ENCODE peak calls at places on chromosomes 13 and 19, in seven cellular contexts. T, U, H, Z, G, N and Y are unnamed samples.

GRCh38 chr13:30192320-30193093 is 114.8 kb downstream of the KATNAL1 start:
- DNase-seq in Z (no peak), G (no peak), N (no peak), H (peak; percentile 6), U (no peak), T (no peak), Y (no peak)

GRCh38 chr13:108777421-108778420 is 148.3 kb downstream of the MYO16 start:
- DNase-seq in T (peak; percentile 23), U (no peak), H (peak; percentile 6), G (peak; percentile 51), N (peak; percentile 40), Z (peak; percentile 99), Y (peak; percentile 81)

GRCh38 chr19:15529774-15530372 is 21.5 kb downstream of the CYP4F22 start:
- DNase-seq in Z (no peak), H (peak; percentile 8), T (no peak), N (no peak), U (no peak), G (no peak), Y (no peak)

GRCh38 chr19:7722231-7722651 is 9.7 kb downstream of the CLEC4G start:
- DNase-seq in Z (no peak), G (no peak), U (no peak), H (no peak), T (no peak), N (no peak), Y (no peak)

GRCh38 chr19:16976471-16976870 is 50.1 kb downstream of the CPAMD8 start:
- DNase-seq in G (no peak), N (no peak), U (no peak), Z (no peak), T (no peak), H (no peak), Y (no peak)

GRCh38 chr13:36163809-36164308 is 32.7 kb upstream of the DCLK1 start:
- DNase-seq in T (no peak), Z (no peak), N (no peak), U (no peak), G (no peak), H (no peak), Y (peak; percentile 87)

GRCh38 chr19:31135841-31136240 is 213.4 kb downstream of the TSHZ3 start:
- DNase-seq in Z (no peak), U (no peak), N (peak; percentile 63), T (no peak), G (no peak), H (no peak), Y (peak; percentile 56)

GRCh38 chr19:45547965-45548609 is 36.5 kb downstream of the OPA3 start:
- DNase-seq in U (no peak), H (peak; percentile 41), T (no peak), N (peak; percentile 28), Z (peak; percentile 51), G (peak; percentile 44), Y (peak; percentile 18)

GRCh38 chr19:28492201-28492600 is 720.8 kb downstream of the UQCRFS1 start:
- DNase-seq in Z (no peak), H (no peak), T (no peak), G (no peak), U (no peak), N (no peak), Y (no peak)

GRCh38 chr19:16886305-16886880 is 2.4 kb upstream of the F2RL3 start:
- DNase-seq in Z (no peak), H (peak; percentile 95), T (no peak), U (no peak), N (peak; percentile 100), G (no peak), Y (peak; percentile 46)

GRCh38 chr13:76885203-76886004 is 801 bp downstream of the KCTD12 start:
- DNase-seq in N (peak; percentile 82), G (peak; percentile 65), U (peak; percentile 75), H (peak; percentile 64), T (peak; percentile 48), Z (peak; percentile 79), Y (peak; percentile 61)

GRCh38 chr13:24270639-24271131 is 38.7 kb upstream of the C1QTNF9 start:
- DNase-seq in T (no peak), G (no peak), U (no peak), N (peak; percentile 73), Z (peak; percentile 14), H (peak; percentile 43), Y (peak; percentile 47)

GRCh38 chr13:75385708-75386083 is 96.3 kb downstream of the TBC1D4 start:
- DNase-seq in G (no peak), T (no peak), N (no peak), U (no peak), H (no peak), Z (no peak), Y (no peak)

GRCh38 chr13:75384881-75385707 is 96.9 kb downstream of the TBC1D4 start:
- DNase-seq in Z (no peak), G (no peak), N (no peak), T (no peak), U (no peak), H (no peak), Y (no peak)

GRCh38 chr13:75378301-75378700 is 103.7 kb downstream of the TBC1D4 start:
- DNase-seq in Z (no peak), T (no peak), U (no peak), G (no peak), H (no peak), N (no peak), Y (no peak)

GRCh38 chr13:75383064-75383715 is 98.8 kb downstream of the TBC1D4 start:
- DNase-seq in U (no peak), N (no peak), T (no peak), H (no peak), G (no peak), Z (no peak), Y (no peak)
- H2BK5ac ChIP-seq in U (no peak overlapping the region), N (no peak overlapping the region), T (no peak overlapping the region), H (no peak overlapping the region), G (no peak overlapping the region), Z (no peak overlapping the region), Y (no peak overlapping the region)

DNA sequence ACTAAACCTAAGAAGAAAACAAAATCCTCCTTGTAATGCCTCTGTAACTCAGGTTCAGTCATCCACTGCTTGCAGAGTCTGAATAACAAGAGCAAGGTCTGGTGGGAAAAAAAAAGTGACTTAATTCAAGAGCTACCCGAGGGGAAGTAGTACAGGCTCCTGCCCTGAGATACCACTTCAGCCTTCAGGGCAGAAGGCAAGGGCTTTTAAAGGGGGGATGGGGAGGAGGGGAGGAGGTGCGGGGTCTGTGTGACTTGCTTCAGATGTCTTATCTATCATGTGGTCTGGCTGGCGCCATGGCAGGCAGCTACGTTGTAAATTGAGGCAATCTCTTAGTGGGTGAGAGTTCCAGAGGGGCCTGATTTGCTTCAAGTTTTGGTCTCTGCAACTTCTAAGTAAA is 66.7 kb downstream of the LRRC63 start:
- DNase-seq in H (no peak), U (no peak), N (no peak), T (no peak), G (peak; percentile 47), Z (peak; percentile 97), Y (no peak)
- H2BK5ac ChIP-seq in H (no peak overlapping the region), U (no peak overlapping the region), N (no peak overlapping the region), T (no peak overlapping the region), G (no peak overlapping the region), Z (no peak overlapping the region), Y (no peak overlapping the region)

GRCh38 chr13:66410314-66410713 is 819.8 kb downstream of the PCDH9 start:
- DNase-seq in U (no peak), G (no peak), Z (no peak), T (no peak), N (peak; percentile 5), H (no peak), Y (no peak)
- H2BK5ac ChIP-seq in U (no peak overlapping the region), G (no peak overlapping the region), Z (no peak overlapping the region), T (no peak overlapping the region), N (no peak overlapping the region), H (no peak overlapping the region), Y (no peak overlapping the region)

GRCh38 chr13:34208326-34208725 is 390.4 kb downstream of the RFC3 start:
- DNase-seq in G (no peak), N (peak; percentile 35), Z (no peak), H (no peak), T (no peak), U (no peak), Y (peak; percentile 21)
- H2BK5ac ChIP-seq in G (no peak overlapping the region), N (peak overlapping the region; percentile 40), Z (no peak overlapping the region), H (no peak overlapping the region), T (no peak overlapping the region), U (no peak overlapping the region), Y (no peak overlapping the region)

GRCh38 chr19:10961073-10961762 is 388 bp downstream of the SMARCA4 start:
- DNase-seq in G (peak; percentile 57), T (peak; percentile 53), Z (peak; percentile 52), U (peak; percentile 60), N (no peak), H (peak; percentile 31), Y (no peak)

GRCh38 chr19:10961763-10962536 is 1.1 kb downstream of the SMARCA4 start:
- DNase-seq in U (no peak), N (peak; percentile 43), Z (peak; percentile 37), G (no peak), T (peak; percentile 35), H (peak; percentile 39), Y (peak; percentile 12)

GRCh38 chr19:10964903-10965302 is 4.1 kb downstream of the SMARCA4 start:
- DNase-seq in H (no peak), G (no peak), N (no peak), U (no peak), Z (no peak), T (no peak), Y (no peak)

GRCh38 chr19:10963865-10964264 is 3.0 kb downstream of the SMARCA4 start:
- DNase-seq in Z (no peak), G (no peak), U (no peak), N (no peak), T (no peak), H (no peak), Y (no peak)

GRCh38 chr19:10962863-10963262 is 2.0 kb downstream of the SMARCA4 start:
- DNase-seq in N (no peak), T (no peak), H (no peak), G (no peak), Z (no peak), U (no peak), Y (no peak)
- H2BK5ac ChIP-seq in N (no peak overlapping the region), T (peak overlapping the region; percentile 59), H (no peak overlapping the region), G (no peak overlapping the region), Z (no peak overlapping the region), U (peak overlapping the region; percentile 37), Y (no peak overlapping the region)

GRCh38 chr13:48144413-48145035 is 49.6 kb upstream of the MED4 start:
- DNase-seq in T (no peak), N (no peak), G (no peak), U (no peak), H (peak; percentile 70), Z (no peak), Y (peak; percentile 45)
- H2BK5ac ChIP-seq in T (no peak overlapping the region), N (no peak overlapping the region), G (no peak overlapping the region), U (no peak overlapping the region), H (no peak overlapping the region), Z (no peak overlapping the region), Y (no peak overlapping the region)

GRCh38 chr13:82664183-82664582 is 1218.1 kb downstream of the SLITRK1 start:
- DNase-seq in T (no peak), U (no peak), H (no peak), G (no peak), Z (no peak), N (no peak), Y (no peak)
- H2BK5ac ChIP-seq in T (no peak overlapping the region), U (no peak overlapping the region), H (no peak overlapping the region), G (no peak overlapping the region), Z (no peak overlapping the region), N (no peak overlapping the region), Y (no peak overlapping the region)

GRCh38 chr19:38740252-38740592 is 4.1 kb downstream of the CAPN12 start:
- DNase-seq in H (no peak), N (no peak), U (no peak), Z (no peak), T (no peak), G (no peak), Y (no peak)
- H2BK5ac ChIP-seq in H (no peak overlapping the region), N (no peak overlapping the region), U (no peak overlapping the region), Z (no peak overlapping the region), T (no peak overlapping the region), G (no peak overlapping the region), Y (no peak overlapping the region)